ENCODE peak calls at places on chromosomes 6 and 20, in ten cellular contexts. H is caudate nucleus, B is aorta, S is D721Med, V is lower leg skin, O is NCI-H1417, J is osteocyte, D is cardiac fibroblast, Q is NCI-H1105, A is stomach. L is an unnamed sample.

GRCh38 chr6:63745784-63746183 is 110.2 kb downstream of the PHF3 start:
- DNase-seq in O (no peak), A (no peak), Q (no peak), B (no peak), J (no peak), V (no peak), S (no peak), H (no peak), D (no peak), L (no peak)

GRCh38 chr6:10976571-10976970 is 67.5 kb downstream of the ELOVL2 start:
- DNase-seq in S (no peak), D (no peak), V (no peak), B (no peak), O (no peak), H (no peak), A (no peak), J (no peak), Q (no peak), L (no peak)

GRCh38 chr6:170274713-170275560 is 15.9 kb downstream of the DLL1 start:
- DNase-seq in J (no peak), B (peak), H (no peak), A (no peak), D (no peak), S (no peak), O (no peak), V (no peak), Q (no peak), L (no peak)

GRCh38 chr6:163438940-163439335 is 24.4 kb downstream of the QKI start:
- DNase-seq in J (no peak), D (no peak), B (peak), S (no peak), V (no peak), A (peak), H (no peak), O (peak), Q (peak), L (no peak)

GRCh38 chr6:34381086-34381485 is 11.4 kb downstream of the NUDT3 start:
- DNase-seq in A (no peak), O (no peak), V (no peak), S (no peak), J (no peak), D (peak), H (no peak), Q (no peak), B (no peak), L (no peak)

GRCh38 chr6:167898673-167899311 is 72.1 kb downstream of the AFDN start:
- DNase-seq in D (peak), H (no peak), Q (peak), B (no peak), A (no peak), V (no peak), S (no peak), J (no peak), O (no peak), L (peak)

GRCh38 chr6:10564975-10565374 is 43.8 kb downstream of the GCNT2 start:
- DNase-seq in V (no peak), Q (no peak), B (no peak), O (no peak), J (no peak), H (no peak), A (no peak), D (no peak), S (no peak), L (no peak)

GRCh38 chr6:138086573-138087196 is 20.5 kb downstream of the PERP start:
- DNase-seq in D (no peak), B (no peak), S (no peak), O (peak), H (no peak), V (no peak), A (no peak), J (no peak), Q (peak), L (no peak)

GRCh38 chr6:106513813-106514212 is 115.5 kb downstream of the RTN4IP1 start:
- DNase-seq in O (no peak), B (no peak), J (no peak), S (no peak), D (no peak), A (no peak), V (no peak), H (no peak), Q (no peak), L (no peak)

GRCh38 chr6:137850816-137851602 is 16.1 kb upstream of the TNFAIP3 start:
- DNase-seq in S (no peak), V (no peak), H (no peak), Q (no peak), J (no peak), O (no peak), D (no peak), A (no peak), B (no peak), L (no peak)

GRCh38 chr20:63344616-63345327 is 16.4 kb downstream of the CHRNA4 start:
- DNase-seq in Q (no peak), A (no peak), S (no peak), O (no peak), J (no peak), H (no peak), D (peak), B (no peak), V (no peak), L (peak)

GRCh38 chr20:1631309-1632227 is 11.8 kb upstream of the SIRPB1 start:
- DNase-seq in Q (no peak), S (no peak), V (no peak), O (no peak), H (no peak), A (no peak), D (peak), J (no peak), B (no peak), L (peak)

GRCh38 chr6:32046450-32047083 is 8.4 kb downstream of the CYP21A2 start:
- DNase-seq in B (peak), A (no peak), O (peak), J (no peak), S (no peak), H (no peak), D (peak), V (peak), Q (no peak), L (peak)

GRCh38 chr6:34151321-34152041 is 5.6 kb upstream of the GRM4 start:
- DNase-seq in S (peak), Q (peak), H (no peak), O (peak), J (no peak), D (no peak), V (no peak), A (no peak), B (no peak), L (no peak)

GRCh38 chr6:32982084-32982701 is 13.8 kb downstream of the BRD2 start:
- DNase-seq in O (peak), V (no peak), H (no peak), Q (peak), S (no peak), D (no peak), J (no peak), B (no peak), A (no peak), L (no peak)

GRCh38 chr6:111842891-111843290 is 30.4 kb downstream of the FYN start:
- DNase-seq in Q (no peak), A (no peak), S (no peak), O (no peak), D (no peak), B (no peak), H (no peak), V (no peak), J (no peak), L (peak)

GRCh38 chr6:118644007-118644406 is 7.4 kb downstream of the CEP85L start:
- DNase-seq in A (no peak), J (no peak), D (no peak), Q (no peak), B (no peak), V (no peak), H (no peak), O (no peak), S (no peak), L (peak)

GRCh38 chr20:46402236-46402886 is 4.1 kb downstream of the ELMO2 start:
- DNase-seq in O (no peak), H (peak), S (no peak), Q (no peak), B (no peak), D (peak), A (no peak), J (no peak), V (no peak), L (peak)

GRCh38 chr6:135182120-135182992 is 1.2 kb downstream of the MYB start:
- DNase-seq in Q (peak), V (no peak), D (peak), J (no peak), A (peak), S (no peak), H (no peak), O (peak), B (peak), L (no peak)

GRCh38 chr20:1857403-1857941 is 37.7 kb upstream of the SIRPA start:
- DNase-seq in A (no peak), Q (no peak), S (no peak), B (no peak), V (no peak), H (no peak), O (no peak), D (no peak), J (no peak), L (no peak)

GRCh38 chr6:98824163-98824906 is 10.0 kb upstream of the POU3F2 start:
- DNase-seq in A (no peak), S (no peak), V (no peak), O (no peak), Q (no peak), D (no peak), H (peak), B (no peak), J (no peak), L (no peak)

GRCh38 chr6:90078513-90079289 is 184.4 kb downstream of the GJA10 start:
- DNase-seq in H (no peak), B (no peak), O (no peak), D (no peak), A (no peak), J (no peak), S (no peak), Q (no peak), V (no peak), L (no peak)

GRCh38 chr6:134034951-134035822 is 17.2 kb downstream of the SLC2A12 start:
- DNase-seq in S (no peak), B (no peak), V (no peak), A (no peak), O (no peak), D (no peak), J (no peak), H (no peak), Q (no peak), L (no peak)

GRCh38 chr6:10589983-10590382 is 68.8 kb downstream of the GCNT2 start:
- DNase-seq in D (no peak), A (no peak), B (no peak), O (no peak), Q (no peak), V (no peak), J (no peak), H (no peak), S (no peak), L (no peak)

GRCh38 chr20:24753136-24753535 is 195.9 kb upstream of the CST7 start:
- DNase-seq in H (no peak), D (no peak), A (peak), S (no peak), B (no peak), O (no peak), J (peak), V (no peak), Q (no peak), L (no peak)

GRCh38 chr6:33410711-33411631 is at the start of gene PHF1:
- DNase-seq in A (peak), H (peak), B (no peak), D (peak), V (no peak), O (peak), S (peak), J (peak), Q (peak), L (peak)

GRCh38 chr6:42226251-42227143 is 8.8 kb upstream of the MRPS10 start:
- DNase-seq in S (no peak), A (no peak), Q (no peak), V (no peak), D (peak), H (no peak), O (no peak), J (no peak), B (no peak), L (peak)

GRCh38 chr6:41039060-41039998 is at the start of gene UNC5CL:
- DNase-seq in B (no peak), S (no peak), O (peak), A (peak), V (no peak), H (no peak), Q (peak), J (no peak), D (peak), L (peak)

L was measured in AG08395.